ENCODE peak calls at places on chromosomes 4 and X, in six cellular contexts. One of them, this sample, is unnamed.

GRCh38 chr4:38281416-38282071 is 321.3 kb downstream of the PTTG2 start:
- DNase-seq in NCI-H1092 treated with DMSO at 0.1 percent for 48 hours: no peak
- DNase-seq in GM12891: no peak
- DNase-seq in T-helper 2 cell: no peak
- DNase-seq in T-helper 9 cell: no peak
- DNase-seq in islet precursor cell: no peak
- DNase-seq in this sample: no peak

GRCh38 chrX:9785944-9786741 is at the start of gene SHROOM2:
- DNase-seq in T-helper 2 cell: no peak
- DNase-seq in islet precursor cell: peak; percentile 69
- DNase-seq in T-helper 9 cell: no peak
- DNase-seq in GM12891: no peak
- DNase-seq in NCI-H1092 treated with DMSO at 0.1 percent for 48 hours: no peak
- DNase-seq in this sample: no peak

GRCh38 chr4:75830906-75831305 is 71.3 kb downstream of the PPEF2 start:
- DNase-seq in T-helper 2 cell: no peak
- DNase-seq in T-helper 9 cell: no peak
- DNase-seq in islet precursor cell: no peak
- DNase-seq in NCI-H1092 treated with DMSO at 0.1 percent for 48 hours: no peak
- DNase-seq in GM12891: no peak
- DNase-seq in this sample: no peak

GRCh38 chrX:123310112-123310511 is 126.0 kb downstream of the GRIA3 start:
- DNase-seq in GM12891: no peak
- DNase-seq in T-helper 9 cell: no peak
- DNase-seq in T-helper 2 cell: no peak
- DNase-seq in islet precursor cell: no peak
- DNase-seq in NCI-H1092 treated with DMSO at 0.1 percent for 48 hours: no peak
- DNase-seq in this sample: no peak

GRCh38 chr4:8185280-8185679 is 13.8 kb upstream of the SH3TC1 start:
- DNase-seq in GM12891: no peak
- DNase-seq in T-helper 9 cell: no peak
- DNase-seq in NCI-H1092 treated with DMSO at 0.1 percent for 48 hours: no peak
- DNase-seq in islet precursor cell: no peak
- DNase-seq in T-helper 2 cell: no peak
- DNase-seq in this sample: no peak

GRCh38 chr4:119946359-119946758 is 120.3 kb downstream of the MAD2L1 start:
- DNase-seq in T-helper 9 cell: no peak
- DNase-seq in GM12891: no peak
- DNase-seq in islet precursor cell: no peak
- DNase-seq in T-helper 2 cell: no peak
- DNase-seq in NCI-H1092 treated with DMSO at 0.1 percent for 48 hours: no peak
- DNase-seq in this sample: no peak

GRCh38 chrX:145002776-145003175 is 244.5 kb upstream of the SPANXN1 start:
- DNase-seq in islet precursor cell: no peak
- DNase-seq in T-helper 9 cell: no peak
- DNase-seq in T-helper 2 cell: no peak
- DNase-seq in GM12891: no peak
- DNase-seq in NCI-H1092 treated with DMSO at 0.1 percent for 48 hours: no peak
- DNase-seq in this sample: no peak

GRCh38 chr4:30815685-30816084 is 95.5 kb downstream of the PCDH7 start:
- DNase-seq in GM12891: no peak
- DNase-seq in T-helper 9 cell: no peak
- DNase-seq in NCI-H1092 treated with DMSO at 0.1 percent for 48 hours: no peak
- DNase-seq in islet precursor cell: peak; percentile 55
- DNase-seq in T-helper 2 cell: no peak
- DNase-seq in this sample: no peak

GRCh38 chr4:2432991-2433530 is 14.3 kb downstream of the CFAP99 start:
- DNase-seq in T-helper 9 cell: no peak
- DNase-seq in GM12891: no peak
- DNase-seq in islet precursor cell: peak; percentile 91
- DNase-seq in T-helper 2 cell: no peak
- DNase-seq in NCI-H1092 treated with DMSO at 0.1 percent for 48 hours: no peak
- DNase-seq in this sample: peak; percentile 78

GRCh38 chr4:79198886-79199591 is 126.8 kb downstream of the NAA11 start:
- DNase-seq in islet precursor cell: no peak
- DNase-seq in NCI-H1092 treated with DMSO at 0.1 percent for 48 hours: peak; percentile 91
- DNase-seq in T-helper 9 cell: no peak
- DNase-seq in T-helper 2 cell: no peak
- DNase-seq in GM12891: no peak
- DNase-seq in this sample: no peak

GRCh38 chr4:10207116-10207515 is 90.5 kb upstream of the WDR1 start:
- DNase-seq in T-helper 9 cell: no peak
- DNase-seq in islet precursor cell: no peak
- DNase-seq in T-helper 2 cell: no peak
- DNase-seq in NCI-H1092 treated with DMSO at 0.1 percent for 48 hours: no peak
- DNase-seq in GM12891: no peak
- DNase-seq in this sample: no peak

GRCh38 chr4:154822775-154823174 is 41.7 kb downstream of the RBM46 start:
- DNase-seq in islet precursor cell: no peak
- DNase-seq in T-helper 9 cell: no peak
- DNase-seq in NCI-H1092 treated with DMSO at 0.1 percent for 48 hours: no peak
- DNase-seq in T-helper 2 cell: no peak
- DNase-seq in GM12891: no peak
- DNase-seq in this sample: no peak

GRCh38 chrX:21975827-21976226 is 35.3 kb downstream of the SMS start:
- DNase-seq in T-helper 9 cell: no peak
- DNase-seq in T-helper 2 cell: no peak
- DNase-seq in GM12891: no peak
- DNase-seq in islet precursor cell: no peak
- DNase-seq in NCI-H1092 treated with DMSO at 0.1 percent for 48 hours: peak; percentile 8
- DNase-seq in this sample: peak; percentile 74

GRCh38 chr4:170428929-170429328 is 339.2 kb upstream of the AADAT start:
- DNase-seq in T-helper 2 cell: no peak
- DNase-seq in islet precursor cell: no peak
- DNase-seq in NCI-H1092 treated with DMSO at 0.1 percent for 48 hours: no peak
- DNase-seq in GM12891: no peak
- DNase-seq in T-helper 9 cell: no peak
- DNase-seq in this sample: no peak

GRCh38 chrX:66328950-66329596 is 165.0 kb downstream of the HEPH start:
- DNase-seq in T-helper 9 cell: no peak
- DNase-seq in islet precursor cell: peak; percentile 37
- DNase-seq in GM12891: no peak
- DNase-seq in NCI-H1092 treated with DMSO at 0.1 percent for 48 hours: no peak
- DNase-seq in T-helper 2 cell: no peak
- DNase-seq in this sample: no peak

GRCh38 chrX:152926279-152926678 is 28.4 kb downstream of the ZNF185 start:
- DNase-seq in T-helper 9 cell: peak; percentile 10
- DNase-seq in islet precursor cell: peak; percentile 85
- DNase-seq in GM12891: peak; percentile 48
- DNase-seq in NCI-H1092 treated with DMSO at 0.1 percent for 48 hours: peak; percentile 41
- DNase-seq in T-helper 2 cell: peak; percentile 6
- DNase-seq in this sample: peak; percentile 61

GRCh38 chr4:73606465-73606974 is 13.7 kb downstream of the RASSF6 start:
- DNase-seq in NCI-H1092 treated with DMSO at 0.1 percent for 48 hours: peak; percentile 88
- DNase-seq in T-helper 9 cell: no peak
- DNase-seq in islet precursor cell: no peak
- DNase-seq in T-helper 2 cell: no peak
- DNase-seq in GM12891: no peak
- DNase-seq in this sample: no peak

GRCh38 chrX:13598877-13599276 is 29.5 kb downstream of the EGFL6 start:
- DNase-seq in T-helper 2 cell: no peak
- DNase-seq in NCI-H1092 treated with DMSO at 0.1 percent for 48 hours: no peak
- DNase-seq in islet precursor cell: no peak
- DNase-seq in GM12891: no peak
- DNase-seq in T-helper 9 cell: no peak
- DNase-seq in this sample: peak; percentile 1

GRCh38 chr4:146095091-146095690 is 80.3 kb upstream of the LSM6 start:
- DNase-seq in NCI-H1092 treated with DMSO at 0.1 percent for 48 hours: peak; percentile 64
- DNase-seq in GM12891: no peak
- DNase-seq in T-helper 2 cell: no peak
- DNase-seq in islet precursor cell: no peak
- DNase-seq in T-helper 9 cell: no peak
- DNase-seq in this sample: peak; percentile 49